ENCODE peak calls at places on chromosomes 12 and 14, in four cellular contexts. H, Q, J and R are unnamed samples.

GRCh38 chr14:49853572-49854375 is 1.2 kb upstream of the NEMF start:
- DNase-seq in J (peak), H (peak), Q (no peak), R (no peak)

GRCh38 chr12:94235894-94236293 is 87.5 kb downstream of the PLXNC1 start:
- DNase-seq in J (no peak), Q (no peak), H (no peak), R (no peak)

GRCh38 chr12:53425515-53426150 is 2.0 kb downstream of the AMHR2 start:
- DNase-seq in J (no peak), Q (no peak), H (no peak), R (no peak)

GRCh38 chr12:62692884-62693283 is 226.3 kb downstream of the MON2 start:
- DNase-seq in H (no peak), J (no peak), Q (no peak), R (no peak)

GRCh38 chr12:118033331-118033730 is 16.8 kb downstream of the RFC5 start:
- DNase-seq in Q (no peak), J (no peak), H (no peak), R (no peak)

GRCh38 chr14:86462193-86462592 is 932.2 kb downstream of the FLRT2 start:
- DNase-seq in H (no peak), Q (no peak), J (peak), R (no peak)

GRCh38 chr12:57126561-57126960 is 1.7 kb upstream of the LRP1 start:
- DNase-seq in Q (no peak), J (no peak), H (peak), R (no peak)

GRCh38 chr14:90714811-90715210 is 101.4 kb downstream of the TTC7B start:
- DNase-seq in Q (no peak), J (no peak), H (no peak), R (no peak)

GRCh38 chr12:110581951-110582285 is 1.2 kb downstream of the PPTC7 start:
- DNase-seq in Q (no peak), J (no peak), H (no peak), R (no peak)

GRCh38 chr14:54362759-54363437 is 33.9 kb upstream of the CDKN3 start:
- DNase-seq in H (no peak), Q (no peak), J (no peak), R (no peak)

GRCh38 chr12:131929530-131930456 is 717 bp downstream of the PUS1 start:
- DNase-seq in Q (peak), J (no peak), H (peak), R (peak)

GRCh38 chr14:104428333-104428851 is 151.2 kb upstream of the C14orf180 start:
- DNase-seq in Q (no peak), H (no peak), J (no peak), R (no peak)

GRCh38 chr14:101233391-101233790 is 327.9 kb upstream of the DIO3 start:
- DNase-seq in H (no peak), J (no peak), Q (no peak), R (no peak)

GRCh38 chr14:81450976-81451375 is 50.9 kb upstream of the STON2 start:
- DNase-seq in H (no peak), Q (no peak), J (no peak), R (no peak)

GRCh38 chr12:80187660-80188090 is 88.3 kb downstream of the OTOGL start:
- DNase-seq in H (no peak), Q (no peak), J (no peak), R (no peak)

GRCh38 chr12:20547788-20548575 is 147.2 kb upstream of the SLCO1C1 start:
- DNase-seq in H (no peak), J (no peak), Q (no peak), R (no peak)

GRCh38 chr12:101634724-101635123 is 40.0 kb downstream of the MYBPC1 start:
- DNase-seq in Q (peak), H (no peak), J (no peak), R (no peak)

GRCh38 chr12:62466018-62466595 is 519 bp upstream of the MON2 start:
- DNase-seq in J (peak), H (peak), Q (peak), R (no peak)

GRCh38 chr14:103284574-103285467 is 49.2 kb upstream of the EIF5 start:
- DNase-seq in Q (no peak), H (no peak), J (peak), R (no peak)

GRCh38 chr14:104461676-104462443 is 117.7 kb upstream of the C14orf180 start:
- DNase-seq in J (no peak), H (no peak), Q (no peak), R (no peak)

DNA sequence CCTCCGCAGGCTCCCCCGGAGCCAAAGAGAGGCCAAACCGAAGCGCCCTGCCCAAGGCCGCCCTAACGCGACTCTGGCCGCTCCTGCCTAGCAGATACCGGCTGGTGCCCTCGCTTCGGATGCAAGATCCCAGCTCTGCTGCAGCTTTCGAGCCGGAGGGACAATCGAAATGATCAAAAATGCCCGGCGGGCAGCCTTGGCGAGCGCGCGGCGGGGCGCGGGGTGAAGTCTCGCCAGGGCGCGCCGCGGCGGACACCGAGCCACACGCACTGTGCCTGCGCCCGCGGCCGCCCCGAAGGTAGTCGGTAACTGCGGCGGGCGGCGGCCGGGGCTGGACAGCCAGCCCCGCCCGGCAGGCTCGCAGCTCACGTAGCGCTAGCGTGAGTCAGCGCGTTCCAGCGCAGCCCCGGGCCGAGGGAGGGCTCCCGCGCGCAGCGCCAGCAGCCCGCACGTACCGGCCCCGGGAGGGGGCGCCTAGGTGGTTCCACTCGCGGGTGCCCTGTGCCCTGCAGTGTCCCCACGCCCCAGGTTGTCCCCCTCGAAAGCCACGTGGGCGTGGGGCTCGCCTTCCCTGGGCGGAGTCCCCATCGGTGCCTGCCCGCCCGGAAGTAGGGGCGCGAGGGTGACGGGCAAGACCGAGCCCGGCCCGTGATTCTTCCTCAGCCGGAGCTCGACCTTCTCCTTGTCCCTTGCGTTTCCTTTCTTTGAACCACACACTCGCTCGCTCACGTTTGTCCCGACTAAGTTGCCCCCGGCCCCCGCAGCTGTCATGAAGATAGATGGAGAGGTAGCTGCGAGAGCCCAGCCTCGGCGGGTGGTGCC is 109.3 kb upstream of the EGLN3 start:
- DNase-seq in H (peak), Q (peak), J (peak), R (peak)
- TF ChIP-seq POLR2AphosphoS5 in H (peak), Q (no peak), J (peak), R (no peak)

DNA sequence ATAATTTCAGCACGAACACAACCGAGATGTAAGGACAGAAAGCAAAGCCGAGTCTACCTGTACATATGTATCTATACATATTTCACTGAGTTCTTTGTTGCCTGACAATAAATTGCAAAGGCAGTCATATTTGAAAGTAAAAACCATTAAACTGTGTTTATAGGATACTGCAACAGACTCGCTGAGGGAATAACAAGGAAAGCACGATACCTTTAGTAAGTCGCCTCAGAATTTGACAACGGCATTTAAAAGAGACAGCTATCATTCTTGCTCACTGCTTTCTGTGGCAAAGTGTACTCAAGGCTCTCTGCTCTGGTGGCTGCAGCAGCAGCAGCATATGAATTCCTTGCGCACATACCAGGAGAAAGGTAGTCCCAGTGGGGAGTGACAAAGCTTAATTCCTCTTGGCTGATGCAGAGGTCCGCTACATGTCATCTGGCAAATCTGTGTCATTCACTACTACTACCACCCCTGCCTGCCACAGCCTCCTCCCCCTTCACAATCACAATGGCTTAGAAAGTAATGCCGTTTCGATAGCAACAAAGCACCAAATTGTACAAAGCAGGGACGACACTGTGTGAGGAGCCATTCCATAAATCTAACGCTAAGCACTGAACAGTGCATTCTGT is at the start of gene GRIP1:
- DNase-seq in Q (no peak), J (no peak), H (no peak), R (no peak)
- TF ChIP-seq TAF1 in Q (no peak), J (no peak), H (no peak), R (no peak)

GRCh38 chr12:45231515-45232145 is 15.7 kb downstream of the ANO6 start:
- DNase-seq in H (no peak), J (peak), Q (no peak), R (no peak)

GRCh38 chr12:45234134-45234865 is 18.4 kb downstream of the ANO6 start:
- DNase-seq in H (peak), J (peak), Q (no peak), R (no peak)

GRCh38 chr12:45232146-45232731 is 16.3 kb downstream of the ANO6 start:
- DNase-seq in Q (no peak), J (no peak), H (no peak), R (no peak)

GRCh38 chr12:45232771-45233372 is 17.0 kb downstream of the ANO6 start:
- DNase-seq in H (peak), J (peak), Q (no peak), R (no peak)

GRCh38 chr12:45235087-45236025 is 19.5 kb downstream of the ANO6 start:
- DNase-seq in J (peak), H (no peak), Q (no peak), R (no peak)
- TF ChIP-seq POLR2AphosphoS5 in J (no peak), H (no peak), Q (no peak), R (no peak)

GRCh38 chr14:61619494-61619893 is 75.8 kb upstream of the HIF1A start:
- DNase-seq in J (no peak), H (no peak), Q (no peak), R (no peak)

GRCh38 chr14:61618448-61618847 is 76.9 kb upstream of the HIF1A start:
- DNase-seq in H (no peak), Q (no peak), J (no peak), R (no peak)

GRCh38 chr14:61615743-61616523 is 79.4 kb upstream of the HIF1A start:
- DNase-seq in J (no peak), H (no peak), Q (no peak), R (no peak)

GRCh38 chr14:61614693-61615092 is 80.6 kb upstream of the HIF1A start:
- DNase-seq in J (no peak), H (no peak), Q (no peak), R (no peak)

DNA sequence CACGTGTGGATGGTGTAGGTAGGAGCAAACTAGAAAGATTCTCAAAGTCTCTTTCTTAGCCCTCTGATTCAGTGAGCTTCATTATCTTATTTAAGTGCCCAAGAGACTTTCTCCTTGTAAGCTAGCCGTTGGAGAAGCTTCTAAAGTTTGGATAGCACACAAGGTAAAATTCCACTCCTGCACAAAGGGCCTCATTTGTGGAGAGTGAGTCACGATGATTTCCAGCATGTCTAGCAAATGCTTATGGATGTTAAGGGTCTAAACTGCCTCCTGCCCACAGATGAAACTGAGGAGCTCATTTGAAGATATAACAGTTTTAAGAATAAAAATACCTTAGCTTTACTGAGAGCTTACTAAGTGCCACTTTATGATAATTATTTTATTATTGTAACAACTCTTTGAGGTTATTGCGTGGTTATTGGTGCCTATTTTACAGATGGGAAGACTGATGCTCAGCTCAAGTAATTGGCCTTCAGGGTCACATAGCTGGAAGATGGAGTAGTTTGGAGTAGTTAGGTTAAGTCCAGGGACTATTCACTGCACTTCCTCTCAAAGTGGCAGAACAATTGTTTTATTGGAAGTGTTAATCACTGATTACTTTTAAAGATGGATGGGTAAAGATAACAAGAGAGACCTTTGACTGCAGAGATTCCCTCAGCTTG is 78.7 kb upstream of the HIF1A start:
- DNase-seq in Q (no peak), J (peak), H (no peak), R (no peak)
- TF ChIP-seq TAF1 in Q (no peak), J (no peak), H (no peak), R (no peak)

GRCh38 chr12:11727133-11727664 is 77.7 kb downstream of the ETV6 start:
- DNase-seq in J (peak), Q (no peak), H (no peak), R (no peak)
- TF ChIP-seq POLR2AphosphoS5 in J (no peak), Q (peak), H (no peak), R (no peak)

GRCh38 chr14:68553326-68553725 is 239.5 kb downstream of the ZFP36L1 start:
- DNase-seq in Q (no peak), J (no peak), H (no peak), R (no peak)

GRCh38 chr14:68554231-68554630 is 238.6 kb downstream of the ZFP36L1 start:
- DNase-seq in J (no peak), Q (no peak), H (no peak), R (no peak)

GRCh38 chr14:68558096-68558495 is 234.8 kb downstream of the ZFP36L1 start:
- DNase-seq in Q (no peak), J (no peak), H (no peak), R (no peak)

GRCh38 chr14:68557648-68558047 is 235.2 kb downstream of the ZFP36L1 start:
- DNase-seq in H (no peak), J (no peak), Q (no peak), R (no peak)

GRCh38 chr14:68556253-68556652 is 236.6 kb downstream of the ZFP36L1 start:
- DNase-seq in J (no peak), H (no peak), Q (no peak), R (no peak)
- TF ChIP-seq TAF1 in J (no peak), H (no peak), Q (no peak), R (no peak)

GRCh38 chr12:12903642-12904609 is 12.6 kb downstream of the GPRC5A start:
- DNase-seq in J (peak), H (no peak), Q (no peak), R (no peak)
- TF ChIP-seq POLR2AphosphoS5 in J (no peak), H (no peak), Q (no peak), R (no peak)

GRCh38 chr14:52073251-52073650 is 4.4 kb upstream of the NID2 start:
- DNase-seq in H (no peak), Q (no peak), J (no peak), R (no peak)

GRCh38 chr14:52069617-52070431 is 965 bp upstream of the NID2 start:
- DNase-seq in H (no peak), J (no peak), Q (no peak), R (no peak)

GRCh38 chr14:52072266-52072780 is 3.5 kb upstream of the NID2 start:
- DNase-seq in H (no peak), J (no peak), Q (no peak), R (no peak)

GRCh38 chr14:52068741-52069616 is at the start of gene NID2:
- DNase-seq in H (peak), J (peak), Q (peak), R (no peak)

GRCh38 chr14:52071675-52072074 is 2.8 kb upstream of the NID2 start:
- DNase-seq in J (no peak), H (no peak), Q (no peak), R (no peak)
- TF ChIP-seq TAF1 in J (no peak), H (no peak), Q (no peak), R (no peak)

GRCh38 chr12:41512531-41512930 is 324.4 kb downstream of the PDZRN4 start:
- DNase-seq in J (no peak), Q (no peak), H (no peak), R (no peak)
- TF ChIP-seq POLR2AphosphoS5 in J (no peak), Q (no peak), H (no peak), R (no peak)